ENCODE peak calls at places on chromosomes 7 and 10, in six cellular contexts. One of them, this sample, is unnamed.

GRCh38 chr7:140896996-140897395 is 27.7 kb downstream of the BRAF start:
- DNase-seq in NB4: no peak
- DNase-seq in choroid plexus epithelial cell: no peak
- DNase-seq in LNCaP clone FGC: peak; percentile 67
- DNase-seq in CD8-positive, alpha-beta memory T cell: no peak
- DNase-seq in adipocyte: no peak
- DNase-seq in this sample: no peak

GRCh38 chr10:23514321-23514720 is 75.4 kb downstream of the OTUD1 start:
- DNase-seq in NB4: peak; percentile 18
- DNase-seq in choroid plexus epithelial cell: no peak
- DNase-seq in LNCaP clone FGC: no peak
- DNase-seq in CD8-positive, alpha-beta memory T cell: no peak
- DNase-seq in adipocyte: no peak
- DNase-seq in this sample: no peak

GRCh38 chr10:1672001-1672781 is 65.1 kb downstream of the ADARB2 start:
- DNase-seq in NB4: no peak
- DNase-seq in choroid plexus epithelial cell: no peak
- DNase-seq in LNCaP clone FGC: no peak
- DNase-seq in CD8-positive, alpha-beta memory T cell: no peak
- DNase-seq in adipocyte: no peak
- DNase-seq in this sample: no peak

GRCh38 chr10:12405342-12406320 is 56.3 kb downstream of the CAMK1D start:
- DNase-seq in NB4: no peak
- DNase-seq in choroid plexus epithelial cell: no peak
- DNase-seq in LNCaP clone FGC: peak; percentile 92
- DNase-seq in CD8-positive, alpha-beta memory T cell: no peak
- DNase-seq in adipocyte: no peak
- DNase-seq in this sample: no peak

GRCh38 chr10:58326967-58327381 is 7.8 kb upstream of the UBE2D1 start:
- DNase-seq in NB4: no peak
- DNase-seq in choroid plexus epithelial cell: peak; percentile 71
- DNase-seq in LNCaP clone FGC: no peak
- DNase-seq in CD8-positive, alpha-beta memory T cell: no peak
- DNase-seq in adipocyte: peak; percentile 33
- DNase-seq in this sample: no peak

GRCh38 chr10:95290801-95291633 is at the start of gene PDLIM1:
- DNase-seq in NB4: peak; percentile 53
- DNase-seq in choroid plexus epithelial cell: peak; percentile 65
- DNase-seq in LNCaP clone FGC: peak; percentile 4
- DNase-seq in CD8-positive, alpha-beta memory T cell: peak; percentile 46
- DNase-seq in adipocyte: peak; percentile 86
- DNase-seq in this sample: no peak

GRCh38 chr7:5525271-5526189 is 101.9 kb upstream of the TNRC18 start:
- DNase-seq in NB4: peak; percentile 69
- DNase-seq in choroid plexus epithelial cell: peak; percentile 60
- DNase-seq in LNCaP clone FGC: peak; percentile 66
- DNase-seq in CD8-positive, alpha-beta memory T cell: peak; percentile 20
- DNase-seq in adipocyte: peak; percentile 14
- DNase-seq in this sample: no peak

GRCh38 chr10:73159038-73159648 is 8.7 kb downstream of the ECD start:
- DNase-seq in NB4: peak; percentile 68
- DNase-seq in choroid plexus epithelial cell: peak; percentile 70
- DNase-seq in LNCaP clone FGC: no peak
- DNase-seq in CD8-positive, alpha-beta memory T cell: peak; percentile 50
- DNase-seq in adipocyte: peak; percentile 84
- DNase-seq in this sample: peak; percentile 20

GRCh38 chr7:65304175-65304574 is 69.5 kb upstream of the ZNF92 start:
- DNase-seq in NB4: peak; percentile 14
- DNase-seq in choroid plexus epithelial cell: peak; percentile 15
- DNase-seq in LNCaP clone FGC: no peak
- DNase-seq in CD8-positive, alpha-beta memory T cell: no peak
- DNase-seq in adipocyte: no peak
- DNase-seq in this sample: no peak

GRCh38 chr10:74585231-74586087 is 240.9 kb upstream of the KAT6B start:
- DNase-seq in NB4: no peak
- DNase-seq in choroid plexus epithelial cell: peak; percentile 29
- DNase-seq in LNCaP clone FGC: no peak
- DNase-seq in CD8-positive, alpha-beta memory T cell: peak; percentile 52
- DNase-seq in adipocyte: peak; percentile 73
- DNase-seq in this sample: peak; percentile 12

GRCh38 chr10:98404571-98405396 is 10.2 kb downstream of the PYROXD2 start:
- DNase-seq in NB4: no peak
- DNase-seq in choroid plexus epithelial cell: peak; percentile 56
- DNase-seq in LNCaP clone FGC: no peak
- DNase-seq in CD8-positive, alpha-beta memory T cell: no peak
- DNase-seq in adipocyte: peak; percentile 51
- DNase-seq in this sample: no peak

GRCh38 chr7:1087952-1088920 is at the start of gene GPER1:
- DNase-seq in NB4: no peak
- DNase-seq in choroid plexus epithelial cell: peak; percentile 18
- DNase-seq in LNCaP clone FGC: peak; percentile 53
- DNase-seq in CD8-positive, alpha-beta memory T cell: no peak
- DNase-seq in adipocyte: peak; percentile 72
- DNase-seq in this sample: no peak

GRCh38 chr7:21253740-21254687 is 173.9 kb upstream of the SP4 start:
- DNase-seq in NB4: peak; percentile 66
- DNase-seq in choroid plexus epithelial cell: peak; percentile 76
- DNase-seq in LNCaP clone FGC: no peak
- DNase-seq in CD8-positive, alpha-beta memory T cell: peak; percentile 9
- DNase-seq in adipocyte: peak; percentile 68
- DNase-seq in this sample: peak; percentile 26

GRCh38 chr7:1364068-1364905 is 95.0 kb downstream of the MICALL2 start:
- DNase-seq in NB4: no peak
- DNase-seq in choroid plexus epithelial cell: no peak
- DNase-seq in LNCaP clone FGC: no peak
- DNase-seq in CD8-positive, alpha-beta memory T cell: no peak
- DNase-seq in adipocyte: no peak
- DNase-seq in this sample: no peak

GRCh38 chr7:85074016-85074415 is 112.8 kb downstream of the SEMA3D start:
- DNase-seq in NB4: no peak
- DNase-seq in choroid plexus epithelial cell: no peak
- DNase-seq in LNCaP clone FGC: no peak
- DNase-seq in CD8-positive, alpha-beta memory T cell: no peak
- DNase-seq in adipocyte: peak; percentile 14
- DNase-seq in this sample: no peak

GRCh38 chr10:78413294-78414055 is 379.8 kb downstream of the RPS24 start:
- DNase-seq in NB4: no peak
- DNase-seq in choroid plexus epithelial cell: no peak
- DNase-seq in LNCaP clone FGC: no peak
- DNase-seq in CD8-positive, alpha-beta memory T cell: no peak
- DNase-seq in adipocyte: no peak
- DNase-seq in this sample: no peak

GRCh38 chr10:61628199-61628874 is 34.4 kb upstream of the CABCOCO1 start:
- DNase-seq in NB4: no peak
- DNase-seq in choroid plexus epithelial cell: peak; percentile 79
- DNase-seq in LNCaP clone FGC: no peak
- DNase-seq in CD8-positive, alpha-beta memory T cell: no peak
- DNase-seq in adipocyte: peak; percentile 79
- DNase-seq in this sample: no peak

GRCh38 chr10:84308481-84309304 is 19.7 kb upstream of the CCSER2 start:
- DNase-seq in NB4: peak; percentile 16
- DNase-seq in choroid plexus epithelial cell: peak; percentile 80
- DNase-seq in LNCaP clone FGC: peak; percentile 42
- DNase-seq in CD8-positive, alpha-beta memory T cell: peak; percentile 20
- DNase-seq in adipocyte: peak; percentile 45
- DNase-seq in this sample: peak; percentile 76

GRCh38 chr10:122492955-122493597 is 31.7 kb downstream of the HTRA1 start:
- DNase-seq in NB4: no peak
- DNase-seq in choroid plexus epithelial cell: peak; percentile 53
- DNase-seq in LNCaP clone FGC: no peak
- DNase-seq in CD8-positive, alpha-beta memory T cell: no peak
- DNase-seq in adipocyte: peak; percentile 88
- DNase-seq in this sample: no peak

GRCh38 chr10:122494173-122494820 is 32.9 kb downstream of the HTRA1 start:
- DNase-seq in NB4: no peak
- DNase-seq in choroid plexus epithelial cell: no peak
- DNase-seq in LNCaP clone FGC: no peak
- DNase-seq in CD8-positive, alpha-beta memory T cell: no peak
- DNase-seq in adipocyte: no peak
- DNase-seq in this sample: no peak

GRCh38 chr10:122495406-122496340 is 34.3 kb downstream of the HTRA1 start:
- DNase-seq in NB4: no peak
- DNase-seq in choroid plexus epithelial cell: peak; percentile 77
- DNase-seq in LNCaP clone FGC: no peak
- DNase-seq in CD8-positive, alpha-beta memory T cell: peak; percentile 13
- DNase-seq in adipocyte: peak; percentile 89
- DNase-seq in this sample: peak; percentile 64

GRCh38 chr10:122493761-122494160 is 32.4 kb downstream of the HTRA1 start:
- DNase-seq in NB4: no peak
- DNase-seq in choroid plexus epithelial cell: no peak
- DNase-seq in LNCaP clone FGC: no peak
- DNase-seq in CD8-positive, alpha-beta memory T cell: no peak
- DNase-seq in adipocyte: peak; percentile 22
- DNase-seq in this sample: no peak

GRCh38 chr10:122494833-122495232 is 33.5 kb downstream of the HTRA1 start:
- DNase-seq in NB4: no peak
- DNase-seq in choroid plexus epithelial cell: peak; percentile 83
- DNase-seq in LNCaP clone FGC: no peak
- DNase-seq in CD8-positive, alpha-beta memory T cell: no peak
- DNase-seq in adipocyte: peak; percentile 89
- DNase-seq in this sample: no peak
- H3K4me3 ChIP-seq in NB4: no peak overlapping the region
- H3K4me3 ChIP-seq in choroid plexus epithelial cell: peak overlapping the region; percentile 5
- H3K4me3 ChIP-seq in LNCaP clone FGC: no peak overlapping the region
- H3K4me3 ChIP-seq in CD8-positive, alpha-beta memory T cell: no peak overlapping the region
- H3K4me3 ChIP-seq in adipocyte: peak overlapping the region; percentile 54
- H3K4me3 ChIP-seq in this sample: no peak overlapping the region

GRCh38 chr10:5619366-5620211 is 46.8 kb downstream of the ASB13 start:
- DNase-seq in NB4: peak; percentile 12
- DNase-seq in choroid plexus epithelial cell: peak; percentile 48
- DNase-seq in LNCaP clone FGC: no peak
- DNase-seq in CD8-positive, alpha-beta memory T cell: no peak
- DNase-seq in adipocyte: no peak
- DNase-seq in this sample: peak; percentile 63
- H3K4me3 ChIP-seq in NB4: no peak overlapping the region
- H3K4me3 ChIP-seq in choroid plexus epithelial cell: no peak overlapping the region
- H3K4me3 ChIP-seq in LNCaP clone FGC: no peak overlapping the region
- H3K4me3 ChIP-seq in CD8-positive, alpha-beta memory T cell: no peak overlapping the region
- H3K4me3 ChIP-seq in adipocyte: no peak overlapping the region
- H3K4me3 ChIP-seq in this sample: no peak overlapping the region

DNA sequence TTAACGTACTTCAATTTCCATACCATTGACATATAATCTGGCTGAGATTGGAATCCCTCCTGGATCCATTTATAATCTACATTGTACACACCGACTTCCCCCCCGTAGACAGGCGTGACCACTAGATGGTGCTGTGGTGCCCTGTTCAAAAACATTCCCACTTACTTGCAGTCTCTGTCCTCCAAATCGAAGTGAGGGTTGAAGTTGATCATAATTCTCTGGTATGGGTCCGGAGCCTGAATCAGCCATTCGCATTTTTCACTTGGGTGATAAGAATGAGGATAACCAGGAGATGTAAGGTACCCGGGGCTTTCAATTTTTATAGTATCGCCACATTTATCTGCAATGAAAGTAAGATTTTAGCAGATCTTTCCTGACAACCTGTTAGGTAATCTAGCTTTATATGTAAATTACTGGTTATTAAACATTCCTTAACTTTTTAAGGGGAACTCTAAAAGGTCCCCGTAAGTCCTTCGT is 3.9 kb downstream of the NRP1 start:
- DNase-seq in NB4: peak; percentile 71
- DNase-seq in choroid plexus epithelial cell: peak; percentile 94
- DNase-seq in LNCaP clone FGC: peak; percentile 74
- DNase-seq in CD8-positive, alpha-beta memory T cell: peak; percentile 45
- DNase-seq in adipocyte: peak; percentile 93
- DNase-seq in this sample: peak; percentile 84
- H3K4me3 ChIP-seq in NB4: no peak overlapping the region
- H3K4me3 ChIP-seq in choroid plexus epithelial cell: peak overlapping the region; percentile 94
- H3K4me3 ChIP-seq in LNCaP clone FGC: peak overlapping the region; percentile 82
- H3K4me3 ChIP-seq in CD8-positive, alpha-beta memory T cell: no peak overlapping the region
- H3K4me3 ChIP-seq in adipocyte: peak overlapping the region; percentile 94
- H3K4me3 ChIP-seq in this sample: peak overlapping the region; percentile 83

GRCh38 chr7:142800103-142800502 is 29.3 kb downstream of the PRSS2 start:
- DNase-seq in NB4: no peak
- DNase-seq in choroid plexus epithelial cell: no peak
- DNase-seq in LNCaP clone FGC: no peak
- DNase-seq in CD8-positive, alpha-beta memory T cell: peak; percentile 39
- DNase-seq in adipocyte: no peak
- DNase-seq in this sample: no peak
- H3K4me3 ChIP-seq in NB4: no peak overlapping the region
- H3K4me3 ChIP-seq in choroid plexus epithelial cell: no peak overlapping the region
- H3K4me3 ChIP-seq in LNCaP clone FGC: no peak overlapping the region
- H3K4me3 ChIP-seq in CD8-positive, alpha-beta memory T cell: peak overlapping the region; percentile 79
- H3K4me3 ChIP-seq in adipocyte: no peak overlapping the region
- H3K4me3 ChIP-seq in this sample: no peak overlapping the region